ENCODE peak calls at places on chromosomes 6 and 20, in six cellular contexts. K is IMR-90, C is heart right ventricle, Q is heart left ventricle, J is prostate gland, E is breast epithelium. S is an unnamed sample. For H3K4me1, the result is how much of the 10 kb centered on the place peaks cover.

GRCh38 chr6:157107915-157108651 is 215.2 kb downstream of the TMEM242 start:
- DNase-seq in C (no peak), Q (no peak), J (no peak), E (no peak), K (peak), S (no peak)

GRCh38 chr6:16651871-16652270 is 109.4 kb downstream of the ATXN1 start:
- DNase-seq in Q (no peak), K (no peak), E (no peak), J (peak), C (no peak), S (no peak)

GRCh38 chr6:49923826-49924225 is 40.1 kb downstream of the DEFB114 start:
- DNase-seq in K (no peak), Q (no peak), E (no peak), C (no peak), J (no peak), S (no peak)

GRCh38 chr6:105428342-105428957 is 25.6 kb upstream of the PREP start:
- DNase-seq in E (peak), Q (no peak), J (no peak), C (no peak), K (peak), S (no peak)

GRCh38 chr6:75234126-75234865 is 9.3 kb downstream of the COX7A2 start:
- DNase-seq in E (no peak), C (peak), J (no peak), K (no peak), Q (no peak), S (no peak)

GRCh38 chr20:1945134-1945618 is 48.7 kb downstream of the PDYN start:
- DNase-seq in E (peak), C (peak), Q (no peak), J (no peak), K (no peak), S (peak)

GRCh38 chr6:159931112-159931511 is 37.8 kb upstream of the IGF2R start:
- DNase-seq in K (no peak), Q (no peak), C (no peak), E (no peak), J (no peak), S (no peak)

GRCh38 chr20:52859156-52859887 is 112.8 kb upstream of the TSHZ2 start:
- DNase-seq in Q (peak), E (no peak), C (no peak), K (no peak), J (no peak), S (no peak)

GRCh38 chr20:58634818-58635665 is 16.0 kb upstream of the STX16 start:
- DNase-seq in C (no peak), Q (no peak), K (peak), J (no peak), E (no peak), S (peak)

GRCh38 chr6:41551857-41552256 is 5.7 kb downstream of the FOXP4 start:
- DNase-seq in E (no peak), J (no peak), C (no peak), Q (no peak), K (no peak), S (no peak)

GRCh38 chr20:20253744-20254330 is 114.1 kb upstream of the INSM1 start:
- DNase-seq in J (no peak), C (no peak), K (no peak), Q (no peak), E (no peak), S (no peak)

GRCh38 chr6:162814417-162814988 is 86.7 kb downstream of the PACRG start:
- DNase-seq in J (no peak), E (no peak), Q (no peak), K (no peak), C (no peak), S (no peak)

GRCh38 chr6:136991614-136992013 is 53.2 kb downstream of the IL20RA start:
- DNase-seq in E (no peak), Q (no peak), K (no peak), C (no peak), J (no peak), S (no peak)

GRCh38 chr20:62347445-62347844 is 19.7 kb downstream of the LAMA5 start:
- DNase-seq in E (no peak), C (peak), J (no peak), Q (no peak), K (no peak), S (no peak)

GRCh38 chr20:40689100-40689942 is at the start of gene MAFB:
- DNase-seq in K (peak), Q (peak), E (peak), J (peak), C (peak), S (peak)

GRCh38 chr6:7882505-7883257 is 27.9 kb downstream of the TXNDC5 start:
- DNase-seq in Q (no peak), E (no peak), K (no peak), J (no peak), C (no peak), S (no peak)

GRCh38 chr6:130697661-130698535 is 129.3 kb upstream of the SMLR1 start:
- DNase-seq in C (no peak), K (peak), E (no peak), J (no peak), Q (no peak), S (no peak)

GRCh38 chr20:49853640-49854039 is 41.0 kb downstream of the SLC9A8 start:
- DNase-seq in Q (no peak), E (no peak), J (no peak), K (peak), C (no peak), S (no peak)

GRCh38 chr6:7185561-7185960 is 77.8 kb downstream of the RREB1 start:
- DNase-seq in E (no peak), J (no peak), C (no peak), K (no peak), Q (no peak), S (no peak)

GRCh38 chr20:42577193-42577592 is 612.5 kb downstream of the PTPRT start:
- DNase-seq in Q (no peak), E (no peak), J (no peak), K (no peak), C (no peak), S (no peak)

GRCh38 chr20:1805816-1806215 is 89.4 kb upstream of the SIRPA start:
- DNase-seq in J (no peak), E (no peak), C (no peak), Q (no peak), K (no peak), S (no peak)

GRCh38 chr6:7673063-7673536 is 52.8 kb upstream of the BMP6 start:
- DNase-seq in Q (peak), C (peak), E (peak), K (peak), J (no peak), S (peak)

GRCh38 chr20:32484221-32485125 is 100.7 kb downstream of the NOL4L start:
- DNase-seq in K (no peak), J (peak), Q (no peak), C (no peak), E (no peak), S (no peak)

GRCh38 chr6:137970368-137970767 is 103.3 kb downstream of the TNFAIP3 start:
- DNase-seq in C (no peak), E (no peak), J (no peak), K (no peak), Q (no peak), S (no peak)

GRCh38 chr20:59857951-59858350 is 75.5 kb downstream of the SYCP2 start:
- DNase-seq in J (no peak), Q (no peak), E (no peak), K (no peak), C (no peak), S (no peak)

GRCh38 chr20:36498386-36499179 is 42.7 kb upstream of the MYL9 start:
- DNase-seq in J (no peak), E (no peak), Q (peak), C (peak), K (no peak), S (no peak)

GRCh38 chr6:82275686-82276085 is 28.1 kb upstream of the IBTK start:
- DNase-seq in K (no peak), J (no peak), Q (no peak), C (no peak), E (no peak), S (no peak)

GRCh38 chr6:3350252-3350826 is 91.6 kb downstream of the PSMG4 start:
- DNase-seq in J (no peak), K (no peak), Q (no peak), E (no peak), C (no peak), S (no peak)

GRCh38 chr6:134398453-134398852 is 80.5 kb upstream of the SGK1 start:
- DNase-seq in K (no peak), C (no peak), E (no peak), Q (no peak), J (no peak), S (peak)

GRCh38 chr20:60055740-60056139 is 97.5 kb downstream of the CDH26 start:
- DNase-seq in J (no peak), Q (peak), E (no peak), K (no peak), C (peak), S (peak)

GRCh38 chr6:38450717-38451116 is 189.0 kb downstream of the BTBD9 start:
- DNase-seq in K (no peak), J (no peak), E (no peak), C (no peak), Q (no peak), S (no peak)

GRCh38 chr6:38164131-38164481 is 344.6 kb downstream of the ZFAND3 start:
- DNase-seq in C (no peak), Q (no peak), J (no peak), K (no peak), E (no peak), S (no peak)

GRCh38 chr6:158092806-158093205 is 75.3 kb downstream of the SERAC1 start:
- DNase-seq in E (no peak), C (no peak), K (no peak), J (no peak), Q (no peak), S (no peak)

GRCh38 chr6:25366785-25367657 is 87.8 kb downstream of the CARMIL1 start:
- DNase-seq in C (no peak), Q (no peak), E (no peak), K (no peak), J (no peak), S (no peak)

DNA sequence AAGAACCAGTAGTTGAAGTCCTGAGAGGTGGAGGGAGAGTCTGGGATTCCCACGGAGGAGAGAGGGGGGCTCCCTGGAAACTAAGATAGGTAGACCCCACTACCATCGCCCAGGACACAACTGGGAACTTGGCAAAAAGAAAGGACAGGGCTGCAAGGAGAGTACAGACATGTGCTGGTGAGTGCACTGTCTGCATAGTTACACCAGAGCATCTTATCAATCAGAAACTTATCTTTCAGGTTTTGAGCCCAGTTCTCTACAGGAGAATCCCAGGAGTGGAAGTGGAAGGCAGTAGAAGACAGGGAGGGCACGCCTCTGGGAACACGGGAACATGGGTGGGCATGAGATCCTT is 12.2 kb downstream of the NFKBIL1 start:
- DNase-seq in K (no peak), Q (no peak), C (no peak), J (no peak), E (no peak), S (no peak)
- H3K4me1 ChIP-seq in K (under half), Q (under half), C (under half), J (under half), E (under half), S (under half)

GRCh38 chr6:15416932-15417509 is 171.2 kb downstream of the JARID2 start:
- DNase-seq in E (no peak), K (no peak), C (no peak), Q (no peak), J (no peak), S (no peak)

GRCh38 chr6:15411766-15412165 is 165.9 kb downstream of the JARID2 start:
- DNase-seq in K (no peak), C (no peak), J (no peak), Q (no peak), E (no peak), S (no peak)

GRCh38 chr6:15410752-15411151 is 164.9 kb downstream of the JARID2 start:
- DNase-seq in J (no peak), K (no peak), E (no peak), C (no peak), Q (no peak), S (no peak)

GRCh38 chr6:15412767-15413166 is 166.9 kb downstream of the JARID2 start:
- DNase-seq in Q (no peak), E (no peak), K (no peak), C (no peak), J (no peak), S (no peak)

DNA sequence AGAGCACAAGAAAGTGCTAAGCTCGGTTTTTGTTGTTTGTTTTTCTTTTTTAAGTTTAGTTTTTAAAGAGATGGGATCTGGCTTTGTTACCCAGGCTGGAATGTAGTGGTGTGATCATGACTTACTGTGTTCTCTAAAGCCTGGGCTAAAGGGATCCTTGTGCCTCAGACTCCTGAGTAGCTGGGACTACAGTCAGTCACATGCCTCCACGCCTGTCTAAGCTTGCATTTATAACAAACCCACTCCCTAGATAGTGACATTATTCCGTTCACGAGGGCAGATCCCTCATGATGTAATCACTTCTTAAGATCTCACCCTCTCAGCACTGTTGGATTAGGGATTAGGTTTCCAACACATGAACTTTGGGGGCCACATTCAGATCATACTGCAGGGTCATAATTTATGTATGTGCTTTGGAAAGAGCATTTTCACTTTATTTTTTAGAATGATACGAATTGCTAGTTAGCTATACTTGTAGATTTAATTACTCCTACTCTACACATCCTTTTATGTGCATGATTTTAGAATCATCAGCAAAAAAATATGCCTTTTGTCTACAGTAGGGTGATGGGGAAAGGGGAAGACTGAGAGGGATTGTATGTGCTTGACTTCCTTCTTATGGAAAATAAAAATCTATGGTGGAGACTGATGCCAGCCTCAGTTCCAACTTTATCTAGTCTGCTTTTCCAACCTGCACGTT is 167.8 kb downstream of the JARID2 start:
- DNase-seq in C (no peak), K (peak), J (no peak), E (no peak), Q (no peak), S (no peak)
- H3K4me1 ChIP-seq in C (under half), K (under half), J (under half), E (under half), Q (under half), S (under half)

DNA sequence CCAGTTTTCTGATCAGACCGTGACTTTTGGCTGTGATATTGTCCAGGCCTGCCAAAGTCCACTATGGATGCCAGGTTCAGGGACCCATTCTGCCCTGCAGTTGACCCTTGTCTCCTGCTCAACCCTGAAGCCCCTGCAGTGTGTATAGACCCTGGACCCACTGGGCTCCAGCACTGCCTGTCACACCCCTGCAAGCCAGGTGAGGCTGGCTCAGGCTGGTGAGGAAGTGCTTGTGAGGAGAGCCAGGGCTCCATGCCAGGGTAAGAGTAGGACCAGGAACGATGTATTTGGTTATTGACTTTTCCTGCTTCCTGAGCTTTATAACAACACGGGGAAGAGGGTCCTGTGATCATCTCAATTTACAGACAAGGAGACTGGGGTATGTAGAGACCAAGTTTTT is 19.1 kb upstream of the CD93 start:
- DNase-seq in Q (no peak), E (no peak), C (no peak), K (no peak), J (no peak), S (no peak)
- H3K4me1 ChIP-seq in Q (under half), E (under half), C (under half), K (under half), J (under half), S (under half)

DNA sequence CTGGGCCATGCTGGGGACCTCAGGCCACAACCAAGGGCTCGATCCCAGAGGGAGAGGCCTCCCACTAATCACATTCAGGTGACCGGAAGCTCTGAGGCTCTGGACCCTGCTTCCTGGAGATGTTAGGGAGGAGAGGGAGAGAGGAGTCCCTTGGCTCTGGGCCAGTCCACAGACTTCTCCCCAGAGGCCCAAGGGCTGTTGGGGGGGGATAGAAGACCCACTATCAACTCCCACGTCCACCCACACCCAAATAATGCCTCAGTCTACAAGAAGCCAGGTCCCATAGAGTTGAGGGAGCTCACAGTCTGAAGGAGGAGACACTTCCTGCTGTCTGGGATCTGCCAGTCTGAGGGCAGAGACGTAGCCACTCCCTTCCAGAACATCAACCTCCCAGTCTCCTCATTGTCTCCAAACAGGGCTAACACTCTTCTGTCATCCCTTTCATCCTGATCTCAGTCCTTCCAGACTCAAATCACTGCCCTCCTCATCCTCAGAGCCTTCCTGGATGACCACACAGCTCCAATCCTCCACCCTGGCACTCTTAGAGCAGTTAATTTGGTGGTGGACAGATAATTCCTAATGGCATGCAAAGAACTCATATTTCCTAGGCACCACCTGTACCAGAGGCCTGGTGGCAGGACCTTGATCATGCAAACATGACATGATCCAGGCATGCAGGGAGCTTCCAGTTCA is 69.9 kb downstream of the MRPL14 start:
- DNase-seq in K (peak), E (no peak), J (no peak), Q (no peak), C (no peak), S (no peak)
- H3K4me1 ChIP-seq in K (half or more), E (under half), J (under half), Q (under half), C (half or more), S (under half)

DNA sequence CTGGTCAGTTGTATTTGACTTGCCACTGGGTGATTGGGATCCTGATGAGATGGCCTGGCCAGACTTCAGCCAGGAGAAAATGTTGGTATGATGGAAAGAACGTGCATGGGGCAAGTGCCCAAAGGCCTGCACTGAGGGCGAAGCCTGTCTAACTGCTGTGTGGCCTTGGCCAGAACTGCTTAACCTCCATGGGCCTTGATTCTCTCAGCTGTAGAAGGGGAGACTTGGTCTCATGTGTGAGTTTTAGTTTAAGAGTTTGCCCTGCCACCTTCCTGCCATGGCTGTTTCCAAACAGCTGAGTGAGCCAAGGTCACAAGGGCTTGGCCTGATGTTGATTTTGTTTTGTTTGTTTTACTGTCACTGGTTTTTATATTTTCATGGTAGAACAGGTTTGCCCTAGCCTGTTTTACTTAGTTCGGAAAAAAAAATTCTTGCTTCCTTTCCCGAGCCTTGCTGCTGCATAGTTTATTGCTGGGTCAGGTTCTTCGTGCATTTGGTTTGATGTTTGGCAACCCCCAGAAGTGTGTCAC is 35.3 kb downstream of the DSTN start:
- DNase-seq in K (no peak), J (no peak), Q (no peak), C (no peak), E (peak), S (no peak)
- H3K4me1 ChIP-seq in K (under half), J (under half), Q (under half), C (under half), E (under half), S (half or more)

DNA sequence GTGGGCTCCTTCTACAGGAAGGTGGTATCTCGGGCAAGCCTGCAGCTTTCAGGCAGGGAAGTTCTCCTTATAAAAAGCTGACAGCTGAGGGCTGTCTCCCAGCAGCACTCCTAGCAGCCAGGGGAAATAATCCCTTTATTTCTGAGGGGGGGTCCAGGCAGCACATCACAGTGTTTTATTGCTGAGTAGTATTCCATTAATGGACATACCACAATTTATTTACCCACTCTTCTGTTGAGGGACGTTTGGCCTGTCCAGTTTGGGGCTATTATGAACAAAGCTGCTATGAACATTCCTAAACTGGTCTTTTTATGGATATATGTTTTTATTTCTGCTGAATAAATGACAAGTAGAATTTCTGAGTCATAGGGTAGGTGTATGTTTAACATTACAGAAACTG is 20.0 kb upstream of the PHACTR2 start:
- DNase-seq in Q (no peak), K (no peak), E (no peak), J (no peak), C (no peak), S (no peak)
- H3K4me1 ChIP-seq in Q (under half), K (under half), E (under half), J (under half), C (under half), S (under half)

GRCh38 chr6:128601060-128601459 is 80.7 kb upstream of the PTPRK start:
- DNase-seq in E (no peak), C (no peak), J (peak), K (peak), Q (no peak), S (no peak)
- H3K4me1 ChIP-seq in E (under half), C (under half), J (under half), K (under half), Q (under half), S (under half)

GRCh38 chr6:13444604-13445003 is 42.8 kb downstream of the GFOD1 start:
- DNase-seq in K (no peak), C (no peak), Q (no peak), E (no peak), J (no peak), S (no peak)
- H3K4me1 ChIP-seq in K (under half), C (half or more), Q (under half), E (under half), J (under half), S (under half)

S was measured in tibial artery.